ENCODE peak calls at places on chromosomes 13 and 19, in four cellular contexts. E is mesendoderm; V is CD8-positive, alpha-beta T cell; Z is aorta. A is an unnamed sample. For H3K4me1, the result is how much of the 10 kb centered on the place peaks cover.

GRCh38 chr13:105918842-105919741 is 616.4 kb downstream of the EFNB2 start:
- DNase-seq in Z (no peak), V (no peak), E (peak), A (peak)

GRCh38 chr13:33388254-33388998 is 102.9 kb upstream of the STARD13 start:
- DNase-seq in E (no peak), Z (no peak), V (no peak), A (peak)

GRCh38 chr13:40665061-40665753 is 1.2 kb downstream of the FOXO1 start:
- DNase-seq in E (peak), Z (peak), V (peak), A (peak)

GRCh38 chr19:52007436-52007804 is 591 bp downstream of the ZNF615 start:
- DNase-seq in Z (no peak), E (peak), V (no peak), A (no peak)

GRCh38 chr13:65677906-65678305 is 1552.2 kb downstream of the PCDH9 start:
- DNase-seq in E (peak), V (no peak), Z (no peak), A (no peak)

GRCh38 chr19:6038634-6039405 is 60.9 kb upstream of the RANBP3 start:
- DNase-seq in V (no peak), Z (no peak), E (no peak), A (no peak)

GRCh38 chr13:72457151-72457550 is 270.3 kb downstream of the MZT1 start:
- DNase-seq in E (no peak), V (no peak), Z (no peak), A (no peak)

GRCh38 chr13:96988441-96988840 is 5.8 kb downstream of the OXGR1 start:
- DNase-seq in Z (no peak), V (no peak), E (no peak), A (no peak)

GRCh38 chr13:73715114-73715909 is 418.9 kb downstream of the KLF12 start:
- DNase-seq in E (no peak), V (peak), Z (no peak), A (no peak)

GRCh38 chr13:113399755-113400149 is 35.8 kb upstream of the GRTP1 start:
- DNase-seq in V (no peak), E (no peak), Z (no peak), A (no peak)

GRCh38 chr13:74056829-74057564 is 77.2 kb downstream of the KLF12 start:
- DNase-seq in V (no peak), E (no peak), Z (no peak), A (no peak)

GRCh38 chr13:111940892-111941291 is 126.1 kb upstream of the SOX1 start:
- DNase-seq in V (no peak), E (no peak), Z (no peak), A (no peak)

GRCh38 chr19:6233827-6234511 is 45.8 kb downstream of the MLLT1 start:
- DNase-seq in Z (peak), E (no peak), V (no peak), A (peak)

GRCh38 chr19:31164666-31165265 is 184.5 kb downstream of the TSHZ3 start:
- DNase-seq in E (no peak), V (no peak), Z (no peak), A (no peak)

GRCh38 chr19:42294471-42295137 is 7.3 kb upstream of the PRR19 start:
- DNase-seq in Z (no peak), E (no peak), V (no peak), A (no peak)

GRCh38 chr19:51094696-51095279 is 12.1 kb upstream of the KLK14 start:
- DNase-seq in E (peak), V (peak), Z (peak), A (no peak)

GRCh38 chr13:85724554-85725432 is 74.4 kb downstream of the SLITRK6 start:
- DNase-seq in E (no peak), V (no peak), Z (no peak), A (no peak)

GRCh38 chr19:56718231-56718630 is 46.7 kb upstream of the ZNF835 start:
- DNase-seq in E (peak), Z (no peak), V (no peak), A (no peak)

GRCh38 chr13:38905861-38906260 is 84.8 kb downstream of the STOML3 start:
- DNase-seq in Z (no peak), E (peak), V (no peak), A (no peak)

GRCh38 chr19:7658219-7658686 is 10.6 kb upstream of the RETN start:
- DNase-seq in E (peak), Z (no peak), V (no peak), A (no peak)

GRCh38 chr19:47421844-47422395 is 2.6 kb upstream of the MEIS3 start:
- DNase-seq in Z (no peak), E (peak), V (no peak), A (no peak)

GRCh38 chr19:14686411-14686810 is 3.4 kb upstream of the ZNF333 start:
- DNase-seq in Z (no peak), V (peak), E (peak), A (peak)

DNA sequence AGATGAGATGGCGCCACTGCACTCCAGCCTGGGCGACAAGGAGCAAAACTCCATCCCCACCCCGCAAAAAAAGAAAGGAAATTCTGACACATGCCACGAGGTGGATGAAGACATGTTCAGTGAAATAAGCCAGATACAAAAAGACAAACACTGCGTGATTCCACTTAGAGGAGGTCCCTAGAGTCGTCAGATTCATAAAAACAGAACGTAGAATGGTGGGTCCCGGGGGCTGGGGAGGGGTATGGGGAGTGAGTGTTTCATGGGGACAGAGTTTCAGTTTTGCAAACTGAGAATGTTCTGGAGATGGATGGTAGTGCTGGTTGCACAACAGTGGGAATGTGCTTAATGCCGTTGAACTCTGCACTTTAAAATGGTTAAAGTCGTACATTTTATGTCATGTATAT is 4.0 kb upstream of the SPC24 start:
- DNase-seq in E (no peak), V (no peak), Z (no peak), A (no peak)
- H3K4me3 ChIP-seq in E (no peak), V (no peak), Z (no peak), A (no peak)

DNA sequence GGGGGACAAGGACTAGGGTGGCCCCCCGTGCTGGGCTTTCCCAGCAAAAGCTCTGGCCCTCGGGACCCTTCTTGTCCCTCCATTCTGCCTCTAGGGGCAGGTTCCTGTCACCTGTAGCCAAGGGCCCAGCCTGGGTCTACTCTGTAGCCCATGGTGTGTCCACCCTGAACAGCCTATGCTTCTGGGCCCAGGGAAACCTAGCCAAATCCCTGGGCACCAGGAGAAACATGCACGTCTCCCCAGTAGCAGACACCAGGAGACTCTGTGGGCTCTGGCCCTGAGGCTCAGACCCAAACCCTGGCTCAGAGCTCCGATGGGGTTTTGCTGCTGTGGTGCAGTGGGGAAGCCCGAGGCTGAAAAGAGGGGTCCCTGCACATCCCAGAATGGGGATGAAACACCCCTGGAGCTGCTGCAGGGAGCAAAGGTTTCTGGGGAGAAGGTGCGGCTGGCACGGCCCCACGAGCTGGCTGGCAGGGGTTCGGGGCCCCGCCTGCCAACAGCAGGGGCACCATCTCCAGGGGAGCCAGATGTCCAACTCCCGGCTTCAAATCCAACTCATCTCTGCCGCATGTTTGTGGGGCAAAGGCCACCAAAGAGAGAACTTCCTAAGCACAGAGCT is 18.2 kb downstream of the CEBPG start:
- DNase-seq in V (no peak), Z (peak), E (no peak), A (peak)
- H3K4me1 ChIP-seq in V (under half), Z (under half), E (under half), A (under half)

GRCh38 chr13:29947839-29948238 is 97.4 kb upstream of the UBL3 start:
- DNase-seq in E (no peak), V (no peak), Z (no peak), A (no peak)

GRCh38 chr13:29952245-29952644 is 101.8 kb upstream of the UBL3 start:
- DNase-seq in Z (no peak), V (no peak), E (no peak), A (no peak)

GRCh38 chr13:29948791-29949190 is 98.4 kb upstream of the UBL3 start:
- DNase-seq in Z (no peak), E (no peak), V (no peak), A (no peak)

GRCh38 chr13:29946093-29946492 is 95.7 kb upstream of the UBL3 start:
- DNase-seq in Z (no peak), V (no peak), E (no peak), A (peak)

GRCh38 chr13:29948246-29948645 is 97.8 kb upstream of the UBL3 start:
- DNase-seq in Z (no peak), E (peak), V (no peak), A (no peak)
- H3K27ac ChIP-seq in Z (no peak), E (no peak), V (no peak), A (no peak)

GRCh38 chr19:48674921-48675824 is 2.4 kb upstream of the NTN5 start:
- DNase-seq in E (peak), Z (peak), V (peak), A (peak)
- H3K4me3 ChIP-seq in E (no peak), Z (no peak), V (no peak), A (no peak)

DNA sequence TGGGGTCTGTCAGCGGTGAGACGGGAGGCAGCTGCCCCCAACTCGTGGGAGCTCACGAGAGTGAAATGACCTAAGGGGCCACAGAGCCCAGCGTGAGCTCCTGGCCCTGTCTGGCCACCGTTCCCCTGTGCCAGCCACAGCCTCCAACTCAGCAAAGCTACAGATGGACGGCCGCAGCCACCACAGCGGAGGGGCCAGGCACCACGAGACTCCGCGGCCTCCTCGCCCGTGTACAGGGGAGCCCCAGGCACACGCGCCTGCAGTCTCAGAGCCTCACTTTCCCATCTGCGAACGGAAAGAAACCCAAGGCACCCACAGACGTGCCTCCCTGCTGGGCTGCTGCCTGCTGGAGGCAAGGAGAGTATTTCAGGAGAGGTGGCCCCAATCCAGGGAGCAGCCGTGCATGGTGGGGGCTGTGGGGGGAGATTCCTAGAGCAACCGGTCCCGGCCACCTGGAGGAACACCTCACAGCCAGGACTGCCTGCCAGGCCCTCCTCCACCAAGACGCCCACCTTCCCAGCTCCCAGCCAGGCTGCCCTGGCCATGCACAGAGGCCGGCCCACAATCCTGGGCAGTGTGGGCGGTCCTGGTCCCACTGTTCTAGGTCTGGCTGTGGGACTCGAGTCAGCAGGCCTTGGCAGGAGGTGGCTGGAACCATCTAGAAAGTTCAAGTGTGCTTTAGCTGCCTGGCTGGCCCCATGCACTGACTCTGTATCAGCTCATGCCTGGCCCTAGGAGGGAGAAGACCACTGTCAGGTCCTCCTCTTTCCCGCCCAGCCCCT is 1.9 kb downstream of the MKNK2 start:
- DNase-seq in V (no peak), Z (peak), E (no peak), A (no peak)
- H3K4me1 ChIP-seq in V (half or more), Z (under half), E (under half), A (under half)

GRCh38 chr19:1156305-1156801 is 17.7 kb downstream of the SBNO2 start:
- DNase-seq in E (no peak), Z (no peak), V (no peak), A (no peak)

GRCh38 chr19:1153891-1154730 is 20.0 kb downstream of the SBNO2 start:
- DNase-seq in E (no peak), V (no peak), Z (no peak), A (no peak)

GRCh38 chr19:1156830-1157615 is 17.0 kb downstream of the SBNO2 start:
- DNase-seq in Z (no peak), E (no peak), V (no peak), A (no peak)

GRCh38 chr19:1155352-1156304 is 18.4 kb downstream of the SBNO2 start:
- DNase-seq in V (no peak), E (no peak), Z (no peak), A (no peak)

DNA sequence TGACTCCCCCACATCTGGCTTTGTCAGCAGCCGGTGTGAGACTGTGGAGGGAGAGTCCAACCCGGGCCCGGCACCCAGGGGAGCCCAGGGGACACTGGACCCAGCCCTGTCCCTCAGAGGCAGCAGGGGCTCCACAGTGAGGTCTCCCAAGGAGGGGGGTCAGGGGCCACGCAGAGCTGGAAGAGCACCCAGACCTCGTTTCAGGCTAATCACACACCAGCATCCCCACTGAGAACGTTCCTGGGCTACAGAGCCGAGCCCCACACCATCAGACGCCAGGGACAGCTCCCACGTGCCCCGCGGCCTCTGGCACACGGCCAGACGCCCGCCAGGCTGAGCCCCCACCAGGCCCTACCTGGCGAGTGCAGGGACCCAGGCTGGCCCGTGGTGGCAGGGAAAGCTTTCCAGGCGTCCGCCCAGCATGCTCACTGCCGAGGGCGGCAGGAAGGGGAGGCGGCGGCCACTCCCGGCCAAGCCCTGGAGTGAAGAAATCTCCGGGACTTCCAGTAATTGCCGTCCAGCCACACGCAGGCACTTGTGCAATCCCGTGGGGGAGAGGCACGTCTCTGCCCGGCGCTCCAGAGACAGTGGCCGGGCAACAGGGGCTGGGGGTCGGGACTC is 19.2 kb downstream of the SBNO2 start:
- DNase-seq in V (no peak), E (no peak), Z (peak), A (peak)
- H3K27ac ChIP-seq in V (no peak), E (no peak), Z (peak), A (peak)

DNA sequence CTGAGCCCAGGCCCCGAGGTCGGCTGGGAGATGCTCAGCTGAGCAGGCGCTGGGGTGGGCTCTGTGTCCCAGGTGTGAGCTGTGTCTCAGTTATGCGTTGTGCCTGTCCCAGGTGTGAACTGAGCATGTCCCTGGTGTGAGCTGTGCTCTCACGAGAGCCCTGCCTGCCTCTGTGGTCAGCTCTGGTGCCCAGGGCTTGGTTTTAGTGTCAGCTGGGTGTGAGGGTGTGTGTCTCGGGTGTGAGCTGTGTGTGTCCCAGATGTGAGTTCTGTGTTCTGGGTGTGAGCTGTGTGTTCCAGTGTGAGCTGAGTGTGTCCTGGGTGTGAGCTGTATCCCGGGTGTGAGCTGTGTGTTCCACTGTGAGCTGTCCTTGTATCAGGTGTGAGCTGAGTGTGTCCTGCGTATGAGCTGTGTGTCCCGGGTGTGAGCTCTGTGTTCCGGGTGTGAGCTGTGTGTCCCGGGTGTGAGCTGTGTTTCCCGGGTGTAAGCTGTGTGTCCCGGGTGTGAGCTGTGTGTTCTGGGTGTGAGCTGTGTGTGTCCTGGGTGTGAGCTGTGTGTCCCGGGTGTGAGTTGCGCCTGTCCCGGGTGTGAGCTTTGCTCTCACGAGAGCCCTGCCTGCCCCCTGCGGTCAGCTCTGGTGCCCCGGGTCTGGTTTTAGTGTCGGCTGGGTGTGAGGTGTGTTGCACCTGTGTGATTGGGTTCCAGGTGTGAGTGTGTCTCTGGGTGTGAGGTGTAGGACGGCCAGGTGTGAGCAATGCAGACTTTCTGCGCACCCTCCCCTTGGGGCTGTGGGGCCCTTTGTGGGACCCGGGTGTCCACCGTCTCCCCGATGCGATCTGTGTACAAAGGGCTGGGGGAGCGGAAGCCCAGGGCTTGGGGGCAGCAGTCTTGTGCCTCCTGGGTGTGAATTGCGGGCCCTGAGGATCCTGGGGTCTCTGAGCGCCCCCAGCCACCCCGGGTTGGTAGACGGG is 7.1 kb upstream of the PEAK3 start:
- DNase-seq in E (no peak), Z (peak), V (no peak), A (no peak)
- H3K4me3 ChIP-seq in E (no peak), Z (no peak), V (peak), A (no peak)